ENCODE peak calls at places on chromosomes 12 and 14, in nine cellular contexts. F is esophagus squamous epithelium, Z is IMR-90, C is Peyer's patch, S is heart left ventricle, N is A549, Y is transverse colon, Q is tibial nerve, J is H1. L is an unnamed sample.
A peak's percentile ranks its signal among the peaks of the same experiment; 100 is the strongest.

GRCh38 chr14:52422650-52423356 is 108.7 kb downstream of the PTGER2 start:
- DNase-seq in F (no peak), Z (no peak), C (no peak), S (no peak), N (no peak), Y (no peak), Q (no peak), J (no peak), L (no peak)

GRCh38 chr12:57341275-57341990 is 89.4 kb downstream of the R3HDM2 start:
- DNase-seq in F (no peak), Z (peak; percentile 48), C (no peak), S (no peak), N (peak; percentile 30), Y (no peak), Q (no peak), J (no peak), L (no peak)

GRCh38 chr14:95314609-95315008 is 5.1 kb downstream of the CLMN start:
- DNase-seq in F (no peak), Z (no peak), C (no peak), S (no peak), N (peak; percentile 70), Y (peak; percentile 42), Q (no peak), J (no peak), L (no peak)

GRCh38 chr12:27733052-27733656 is 22.5 kb downstream of the MRPS35 start:
- DNase-seq in F (no peak), Z (peak; percentile 52), C (no peak), S (no peak), N (peak; percentile 39), Y (peak; percentile 35), Q (no peak), J (no peak), L (peak; percentile 68)

GRCh38 chr12:10497602-10498001 is 8.1 kb upstream of the EIF2S3B start:
- DNase-seq in F (no peak), Z (no peak), C (no peak), S (no peak), N (no peak), Y (no peak), Q (no peak), J (no peak), L (no peak)

GRCh38 chr12:116384175-116384574 is 106.7 kb upstream of the MED13L start:
- DNase-seq in F (no peak), Z (no peak), C (no peak), S (no peak), N (no peak), Y (no peak), Q (no peak), J (no peak), L (no peak)

GRCh38 chr12:6157482-6157881 is 33.0 kb upstream of the VWF start:
- DNase-seq in F (no peak), Z (no peak), C (no peak), S (no peak), N (no peak), Y (no peak), Q (no peak), J (no peak), L (no peak)

GRCh38 chr12:128644664-128645296 is 179.0 kb downstream of the SLC15A4 start:
- DNase-seq in F (no peak), Z (no peak), C (peak; percentile 84), S (no peak), N (peak; percentile 19), Y (peak; percentile 83), Q (no peak), J (peak; percentile 93), L (peak; percentile 34)

GRCh38 chr12:52331039-52331438 is 9.8 kb upstream of the KRT83 start:
- DNase-seq in F (no peak), Z (no peak), C (peak; percentile 25), S (no peak), N (no peak), Y (no peak), Q (no peak), J (no peak), L (no peak)

GRCh38 chr14:94157195-94157594 is 16.9 kb upstream of the PPP4R4 start:
- DNase-seq in F (no peak), Z (no peak), C (no peak), S (no peak), N (no peak), Y (no peak), Q (no peak), J (no peak), L (no peak)

GRCh38 chr14:65260786-65261185 is 151.7 kb upstream of the FUT8 start:
- DNase-seq in F (no peak), Z (peak; percentile 88), C (no peak), S (no peak), N (no peak), Y (no peak), Q (no peak), J (no peak), L (no peak)

GRCh38 chr14:102280376-102280962 is 24.5 kb downstream of the MOK start:
- DNase-seq in F (no peak), Z (peak; percentile 99), C (no peak), S (no peak), N (peak; percentile 68), Y (no peak), Q (no peak), J (no peak), L (no peak)

DNA sequence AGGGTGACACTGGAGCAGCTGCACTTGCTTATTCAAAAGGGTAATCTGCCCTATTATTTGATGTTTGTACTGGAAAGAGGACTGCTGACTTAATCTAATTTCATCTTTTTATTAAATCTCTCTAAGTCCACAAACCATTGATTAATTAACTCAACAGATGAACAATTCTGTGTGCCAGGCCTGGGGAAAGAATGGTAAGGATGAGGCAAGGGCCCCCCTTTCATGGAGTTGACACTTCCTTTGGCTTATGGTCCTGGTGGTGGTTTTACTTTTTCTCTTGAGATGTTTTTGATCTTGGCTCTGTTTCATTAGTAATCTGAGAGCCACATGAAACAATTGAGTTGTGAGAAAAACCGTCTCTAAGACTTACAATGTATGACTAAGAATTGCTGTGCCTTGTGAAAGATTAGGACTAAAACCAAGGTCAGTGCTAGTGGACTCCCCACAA is 52.7 kb upstream of the EVL start:
- DNase-seq in F (no peak), Z (peak; percentile 89), C (no peak), S (no peak), N (no peak), Y (no peak), Q (no peak), J (no peak), L (no peak)
- TF ChIP-seq POLR2A in F (no peak), Z (no peak), C (no peak), S (no peak), N (no peak), Y (no peak), Q (no peak), J (no peak), L (no peak)

GRCh38 chr14:75156901-75157300 is 19.5 kb downstream of the TMED10 start:
- DNase-seq in F (no peak), Z (no peak), C (no peak), S (no peak), N (no peak), Y (no peak), Q (no peak), J (no peak), L (no peak)

GRCh38 chr14:75150150-75150549 is 23.3 kb upstream of the NEK9 start:
- DNase-seq in F (no peak), Z (no peak), C (no peak), S (no peak), N (no peak), Y (no peak), Q (no peak), J (no peak), L (no peak)

GRCh38 chr14:75156111-75156510 is 20.3 kb downstream of the TMED10 start:
- DNase-seq in F (no peak), Z (no peak), C (no peak), S (no peak), N (no peak), Y (no peak), Q (no peak), J (no peak), L (no peak)

GRCh38 chr14:75155159-75155558 is 21.3 kb downstream of the TMED10 start:
- DNase-seq in F (no peak), Z (no peak), C (no peak), S (no peak), N (no peak), Y (no peak), Q (no peak), J (no peak), L (no peak)

GRCh38 chr14:75153295-75153694 is 23.1 kb downstream of the TMED10 start:
- DNase-seq in F (no peak), Z (no peak), C (no peak), S (no peak), N (no peak), Y (no peak), Q (no peak), J (no peak), L (no peak)
- TF ChIP-seq POLR2A in F (no peak), Z (no peak), C (no peak), S (no peak), N (no peak), Y (no peak), Q (no peak), J (no peak), L (no peak)

DNA sequence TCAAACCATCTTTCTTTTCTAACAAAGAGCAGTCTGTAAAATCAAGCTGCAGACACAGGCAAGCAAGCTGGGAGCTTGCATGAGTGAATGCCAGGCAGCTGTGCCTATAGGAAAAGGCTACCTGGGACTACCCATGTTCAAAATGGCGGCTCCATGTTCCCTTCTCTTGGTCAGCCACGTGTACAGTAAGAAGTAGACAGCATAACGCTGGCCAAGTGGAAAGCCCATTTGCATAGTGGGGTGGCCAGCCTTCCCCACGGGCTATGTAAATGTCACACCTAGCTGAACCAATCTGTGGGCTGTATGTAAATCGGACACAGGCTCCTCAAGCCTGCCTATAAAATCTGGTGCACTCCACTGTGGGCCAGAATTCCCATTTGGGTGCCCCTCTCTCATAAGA is 117.1 kb downstream of the SYT10 start:
- DNase-seq in F (no peak), Z (no peak), C (no peak), S (no peak), N (no peak), Y (no peak), Q (no peak), J (no peak), L (no peak)
- TF ChIP-seq POLR2A in F (no peak), Z (no peak), C (no peak), S (no peak), N (no peak), Y (no peak), Q (no peak), J (no peak), L (no peak)

DNA sequence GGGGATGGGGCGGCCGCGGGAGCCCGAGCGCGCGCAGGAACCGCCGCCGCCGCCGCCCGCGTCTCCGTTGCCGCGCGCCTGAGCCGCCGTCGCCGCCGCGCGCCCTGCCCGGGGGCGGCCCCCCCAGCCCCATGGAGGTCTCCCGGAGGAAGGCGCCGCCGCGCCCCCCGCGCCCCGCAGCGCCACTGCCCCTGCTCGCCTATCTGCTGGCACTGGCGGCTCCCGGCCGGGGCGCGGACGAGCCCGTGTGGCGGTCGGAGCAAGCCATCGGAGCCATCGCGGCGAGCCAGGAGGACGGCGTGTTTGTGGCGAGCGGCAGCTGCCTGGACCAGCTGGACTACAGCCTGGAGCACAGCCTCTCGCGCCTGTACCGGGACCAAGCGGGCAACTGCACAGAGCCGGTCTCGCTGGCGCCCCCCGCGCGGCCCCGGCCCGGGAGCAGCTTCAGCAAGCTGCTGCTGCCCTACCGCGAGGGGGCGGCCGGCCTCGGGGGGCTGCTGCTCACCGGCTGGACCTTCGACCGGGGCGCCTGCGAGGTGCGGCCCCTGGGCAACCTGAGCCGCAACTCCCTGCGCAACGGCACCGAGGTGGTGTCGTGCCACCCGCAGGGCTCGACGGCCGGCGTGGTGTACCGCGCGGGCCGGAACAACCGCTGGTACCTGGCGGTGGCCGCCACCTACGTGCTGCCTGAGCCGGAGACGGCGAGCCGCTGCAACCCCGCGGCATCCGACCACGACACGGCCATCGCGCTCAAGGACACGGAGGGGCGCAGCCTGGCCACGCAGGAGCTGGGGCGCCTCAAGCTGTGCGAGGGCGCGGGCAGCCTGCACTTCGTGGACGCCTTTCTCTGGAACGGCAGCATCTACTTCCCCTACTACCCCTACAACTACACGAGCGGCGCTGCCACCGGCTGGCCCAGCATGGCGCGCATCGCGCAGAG is 734 bp downstream of the PLXNC1 start:
- DNase-seq in F (no peak), Z (peak; percentile 23), C (peak; percentile 62), S (peak; percentile 79), N (peak; percentile 34), Y (peak; percentile 52), Q (no peak), J (peak; percentile 85), L (peak; percentile 80)
- TF ChIP-seq POLR2A in F (no peak), Z (no peak), C (no peak), S (no peak), N (no peak), Y (no peak), Q (no peak), J (no peak), L (no peak)

L was measured in erythroblast.